ENCODE peak calls at places on chromosomes 7 and 10, in eight cellular contexts. One of them, this sample, is unnamed.

GRCh38 chr10:102230861-102231356 is 4.8 kb downstream of the ELOVL3 start:
- DNase-seq in AG09319: no peak
- DNase-seq in astrocyte of the spinal cord: peak; percentile 23
- DNase-seq in CD4-positive, alpha-beta T cell: peak; percentile 20
- DNase-seq in fibroblast of mammary gland: no peak
- DNase-seq in stomach: peak; percentile 53
- DNase-seq in spleen: peak; percentile 91
- DNase-seq in prostate gland: no peak
- DNase-seq in this sample: peak; percentile 45

GRCh38 chr10:45569471-45569870 is 103.1 kb downstream of the ZFAND4 start:
- DNase-seq in AG09319: no peak
- DNase-seq in astrocyte of the spinal cord: no peak
- DNase-seq in stomach: no peak
- DNase-seq in fibroblast of mammary gland: no peak
- DNase-seq in prostate gland: no peak
- DNase-seq in spleen: no peak
- DNase-seq in CD4-positive, alpha-beta T cell: no peak
- DNase-seq in this sample: no peak

GRCh38 chr10:99595770-99596465 is 24.3 kb downstream of the SLC25A28 start:
- DNase-seq in astrocyte of the spinal cord: no peak
- DNase-seq in CD4-positive, alpha-beta T cell: no peak
- DNase-seq in AG09319: no peak
- DNase-seq in fibroblast of mammary gland: no peak
- DNase-seq in spleen: no peak
- DNase-seq in stomach: no peak
- DNase-seq in prostate gland: no peak
- DNase-seq in this sample: no peak

GRCh38 chr7:100446040-100446439 is 9.7 kb upstream of the PPP1R35 start:
- DNase-seq in fibroblast of mammary gland: peak; percentile 61
- DNase-seq in AG09319: no peak
- DNase-seq in astrocyte of the spinal cord: no peak
- DNase-seq in spleen: no peak
- DNase-seq in CD4-positive, alpha-beta T cell: no peak
- DNase-seq in stomach: no peak
- DNase-seq in prostate gland: no peak
- DNase-seq in this sample: no peak

GRCh38 chr7:27608776-27609495 is 53.7 kb downstream of the HIBADH start:
- DNase-seq in spleen: no peak
- DNase-seq in CD4-positive, alpha-beta T cell: no peak
- DNase-seq in fibroblast of mammary gland: no peak
- DNase-seq in stomach: no peak
- DNase-seq in AG09319: no peak
- DNase-seq in astrocyte of the spinal cord: peak; percentile 13
- DNase-seq in prostate gland: no peak
- DNase-seq in this sample: no peak

GRCh38 chr7:134691820-134692705 is 45.4 kb downstream of the BPGM start:
- DNase-seq in CD4-positive, alpha-beta T cell: no peak
- DNase-seq in AG09319: peak; percentile 49
- DNase-seq in stomach: no peak
- DNase-seq in spleen: no peak
- DNase-seq in astrocyte of the spinal cord: peak; percentile 66
- DNase-seq in fibroblast of mammary gland: peak; percentile 54
- DNase-seq in prostate gland: no peak
- DNase-seq in this sample: no peak

GRCh38 chr7:35548291-35548690 is 146.6 kb downstream of the HERPUD2 start:
- DNase-seq in stomach: no peak
- DNase-seq in fibroblast of mammary gland: no peak
- DNase-seq in prostate gland: no peak
- DNase-seq in CD4-positive, alpha-beta T cell: no peak
- DNase-seq in astrocyte of the spinal cord: no peak
- DNase-seq in AG09319: no peak
- DNase-seq in spleen: no peak
- DNase-seq in this sample: no peak

GRCh38 chr10:105063796-105064195 is 422.7 kb downstream of the SORCS3 start:
- DNase-seq in fibroblast of mammary gland: peak; percentile 20
- DNase-seq in prostate gland: no peak
- DNase-seq in AG09319: no peak
- DNase-seq in stomach: peak; percentile 35
- DNase-seq in astrocyte of the spinal cord: peak; percentile 54
- DNase-seq in spleen: no peak
- DNase-seq in CD4-positive, alpha-beta T cell: no peak
- DNase-seq in this sample: no peak

GRCh38 chr7:6272481-6273323 is at the start of gene CYTH3:
- DNase-seq in CD4-positive, alpha-beta T cell: peak; percentile 39
- DNase-seq in AG09319: no peak
- DNase-seq in fibroblast of mammary gland: peak; percentile 64
- DNase-seq in astrocyte of the spinal cord: peak; percentile 70
- DNase-seq in spleen: peak; percentile 96
- DNase-seq in stomach: peak; percentile 87
- DNase-seq in prostate gland: peak; percentile 76
- DNase-seq in this sample: peak; percentile 88

GRCh38 chr10:3623746-3624145 is 161.3 kb downstream of the KLF6 start:
- DNase-seq in astrocyte of the spinal cord: peak; percentile 44
- DNase-seq in AG09319: peak; percentile 10
- DNase-seq in fibroblast of mammary gland: peak; percentile 14
- DNase-seq in spleen: no peak
- DNase-seq in stomach: no peak
- DNase-seq in prostate gland: no peak
- DNase-seq in CD4-positive, alpha-beta T cell: no peak
- DNase-seq in this sample: no peak

GRCh38 chr10:14617125-14617524 is 157.6 kb downstream of the FAM107B start:
- DNase-seq in stomach: no peak
- DNase-seq in prostate gland: no peak
- DNase-seq in astrocyte of the spinal cord: no peak
- DNase-seq in CD4-positive, alpha-beta T cell: no peak
- DNase-seq in AG09319: no peak
- DNase-seq in fibroblast of mammary gland: no peak
- DNase-seq in spleen: no peak
- DNase-seq in this sample: no peak

GRCh38 chr10:6980353-6980752 is 400.3 kb upstream of the PRKCQ start:
- DNase-seq in prostate gland: no peak
- DNase-seq in fibroblast of mammary gland: no peak
- DNase-seq in CD4-positive, alpha-beta T cell: no peak
- DNase-seq in astrocyte of the spinal cord: no peak
- DNase-seq in stomach: no peak
- DNase-seq in AG09319: no peak
- DNase-seq in spleen: no peak
- DNase-seq in this sample: no peak

GRCh38 chr7:48636391-48637015 is 287.8 kb upstream of the CDC14C start:
- DNase-seq in prostate gland: no peak
- DNase-seq in CD4-positive, alpha-beta T cell: no peak
- DNase-seq in AG09319: no peak
- DNase-seq in spleen: no peak
- DNase-seq in astrocyte of the spinal cord: peak; percentile 10
- DNase-seq in stomach: no peak
- DNase-seq in fibroblast of mammary gland: no peak
- DNase-seq in this sample: no peak

GRCh38 chr7:7221602-7222038 is 39.3 kb downstream of the C1GALT1 start:
- DNase-seq in fibroblast of mammary gland: peak; percentile 81
- DNase-seq in astrocyte of the spinal cord: peak; percentile 52
- DNase-seq in prostate gland: no peak
- DNase-seq in stomach: no peak
- DNase-seq in spleen: no peak
- DNase-seq in AG09319: peak; percentile 59
- DNase-seq in CD4-positive, alpha-beta T cell: no peak
- DNase-seq in this sample: no peak

GRCh38 chr10:19756919-19757318 is 59.3 kb upstream of the PLXDC2 start:
- DNase-seq in fibroblast of mammary gland: peak; percentile 22
- DNase-seq in AG09319: no peak
- DNase-seq in stomach: no peak
- DNase-seq in astrocyte of the spinal cord: no peak
- DNase-seq in CD4-positive, alpha-beta T cell: no peak
- DNase-seq in prostate gland: no peak
- DNase-seq in spleen: no peak
- DNase-seq in this sample: no peak

GRCh38 chr10:43196131-43196980 is 58.1 kb downstream of the CSGALNACT2 start:
- DNase-seq in spleen: peak; percentile 65
- DNase-seq in CD4-positive, alpha-beta T cell: no peak
- DNase-seq in astrocyte of the spinal cord: no peak
- DNase-seq in AG09319: no peak
- DNase-seq in stomach: no peak
- DNase-seq in fibroblast of mammary gland: no peak
- DNase-seq in prostate gland: no peak
- DNase-seq in this sample: no peak

GRCh38 chr10:78309536-78310237 is 276.0 kb downstream of the RPS24 start:
- DNase-seq in astrocyte of the spinal cord: no peak
- DNase-seq in prostate gland: peak; percentile 2
- DNase-seq in fibroblast of mammary gland: no peak
- DNase-seq in AG09319: no peak
- DNase-seq in CD4-positive, alpha-beta T cell: no peak
- DNase-seq in spleen: no peak
- DNase-seq in stomach: no peak
- DNase-seq in this sample: no peak

GRCh38 chr10:83536426-83536825 is 602.9 kb upstream of the GHITM start:
- DNase-seq in astrocyte of the spinal cord: peak; percentile 23
- DNase-seq in fibroblast of mammary gland: no peak
- DNase-seq in prostate gland: no peak
- DNase-seq in spleen: no peak
- DNase-seq in AG09319: no peak
- DNase-seq in CD4-positive, alpha-beta T cell: no peak
- DNase-seq in stomach: no peak
- DNase-seq in this sample: no peak

GRCh38 chr7:101984997-101985645 is 167.7 kb downstream of the CUX1 start:
- DNase-seq in stomach: no peak
- DNase-seq in fibroblast of mammary gland: no peak
- DNase-seq in spleen: no peak
- DNase-seq in prostate gland: no peak
- DNase-seq in CD4-positive, alpha-beta T cell: no peak
- DNase-seq in AG09319: no peak
- DNase-seq in astrocyte of the spinal cord: no peak
- DNase-seq in this sample: no peak

GRCh38 chr7:82339958-82340357 is 103.6 kb downstream of the CACNA2D1 start:
- DNase-seq in fibroblast of mammary gland: no peak
- DNase-seq in CD4-positive, alpha-beta T cell: no peak
- DNase-seq in astrocyte of the spinal cord: no peak
- DNase-seq in AG09319: no peak
- DNase-seq in spleen: no peak
- DNase-seq in prostate gland: no peak
- DNase-seq in stomach: no peak
- DNase-seq in this sample: no peak

GRCh38 chr7:114466911-114467310 is 52.3 kb downstream of the FOXP2 start:
- DNase-seq in fibroblast of mammary gland: no peak
- DNase-seq in spleen: no peak
- DNase-seq in stomach: no peak
- DNase-seq in prostate gland: no peak
- DNase-seq in CD4-positive, alpha-beta T cell: no peak
- DNase-seq in astrocyte of the spinal cord: peak; percentile 70
- DNase-seq in AG09319: no peak
- DNase-seq in this sample: no peak

GRCh38 chr7:137081694-137082093 is 213.2 kb downstream of the CHRM2 start:
- DNase-seq in spleen: no peak
- DNase-seq in prostate gland: no peak
- DNase-seq in CD4-positive, alpha-beta T cell: no peak
- DNase-seq in fibroblast of mammary gland: peak; percentile 95
- DNase-seq in AG09319: peak; percentile 97
- DNase-seq in astrocyte of the spinal cord: peak; percentile 91
- DNase-seq in stomach: peak; percentile 36
- DNase-seq in this sample: no peak

DNA sequence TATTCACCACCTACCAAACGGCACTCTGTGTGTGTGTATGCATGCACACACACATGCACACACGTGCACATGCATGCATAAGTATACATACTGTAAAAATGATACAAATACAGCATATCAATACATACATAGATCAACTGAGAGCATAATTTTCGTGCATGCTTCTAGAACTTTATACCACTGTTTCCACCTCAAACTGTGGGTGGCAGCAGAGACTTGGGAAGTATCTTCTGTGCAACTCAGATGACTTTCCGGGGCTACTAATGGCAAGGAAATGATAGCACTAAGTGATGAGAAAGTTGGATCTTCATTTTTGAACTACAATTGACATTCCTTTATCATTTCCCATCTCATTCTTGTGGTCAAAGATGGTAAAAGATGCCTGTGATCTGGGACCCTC is 570.7 kb downstream of the REEP3 start:
- DNase-seq in fibroblast of mammary gland: no peak
- DNase-seq in CD4-positive, alpha-beta T cell: no peak
- DNase-seq in astrocyte of the spinal cord: no peak
- DNase-seq in stomach: no peak
- DNase-seq in prostate gland: no peak
- DNase-seq in AG09319: no peak
- DNase-seq in spleen: no peak
- DNase-seq in this sample: no peak
- TF ChIP-seq CTCF in fibroblast of mammary gland: peak; percentile 6
- TF ChIP-seq CTCF in CD4-positive, alpha-beta T cell: no peak
- TF ChIP-seq CTCF in astrocyte of the spinal cord: peak; percentile 11
- TF ChIP-seq CTCF in stomach: no peak
- TF ChIP-seq CTCF in prostate gland: no peak
- TF ChIP-seq CTCF in AG09319: no peak
- TF ChIP-seq CTCF in spleen: no peak
- TF ChIP-seq CTCF in this sample: no peak

DNA sequence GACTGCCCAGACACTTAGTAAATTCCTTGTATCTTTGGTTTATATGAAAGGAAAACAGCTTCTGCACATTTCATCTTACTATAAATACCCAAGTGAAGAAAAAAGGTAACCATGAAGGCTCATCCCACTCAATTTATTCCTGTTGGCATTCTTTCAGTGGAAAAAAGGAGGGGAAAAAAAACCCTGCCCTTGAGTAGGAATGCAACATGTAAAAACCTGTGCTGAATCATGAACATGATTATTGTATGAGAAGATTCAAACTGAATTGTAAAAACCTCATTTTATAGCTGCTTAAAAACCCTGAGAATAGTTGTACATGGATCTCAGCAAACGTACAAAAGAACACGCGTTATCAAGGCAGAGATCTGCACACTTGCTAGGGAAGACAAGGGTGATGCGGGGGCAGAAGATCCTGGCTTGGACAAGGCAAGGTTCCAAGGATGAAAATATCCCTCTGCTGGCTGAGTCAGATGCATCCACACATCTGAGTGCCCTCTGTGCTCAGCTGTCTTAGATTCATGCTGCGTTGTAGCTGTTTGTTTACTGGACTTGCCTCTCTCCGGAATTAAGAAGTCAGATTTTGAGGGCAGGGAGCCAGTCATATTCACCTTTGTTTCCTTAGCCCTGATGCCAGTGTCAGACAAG is 658.2 kb downstream of the PARD3 start:
- DNase-seq in prostate gland: peak; percentile 24
- DNase-seq in stomach: no peak
- DNase-seq in CD4-positive, alpha-beta T cell: no peak
- DNase-seq in spleen: no peak
- DNase-seq in AG09319: no peak
- DNase-seq in astrocyte of the spinal cord: peak; percentile 30
- DNase-seq in fibroblast of mammary gland: peak; percentile 94
- DNase-seq in this sample: no peak
- TF ChIP-seq CTCF in prostate gland: no peak
- TF ChIP-seq CTCF in stomach: no peak
- TF ChIP-seq CTCF in CD4-positive, alpha-beta T cell: no peak
- TF ChIP-seq CTCF in spleen: no peak
- TF ChIP-seq CTCF in AG09319: peak; percentile 31
- TF ChIP-seq CTCF in astrocyte of the spinal cord: peak; percentile 22
- TF ChIP-seq CTCF in fibroblast of mammary gland: peak; percentile 45
- TF ChIP-seq CTCF in this sample: no peak

GRCh38 chr7:29946428-29947186 is 43.0 kb downstream of the SCRN1 start:
- DNase-seq in spleen: no peak
- DNase-seq in CD4-positive, alpha-beta T cell: no peak
- DNase-seq in prostate gland: no peak
- DNase-seq in stomach: peak; percentile 60
- DNase-seq in AG09319: no peak
- DNase-seq in fibroblast of mammary gland: peak; percentile 46
- DNase-seq in astrocyte of the spinal cord: peak; percentile 10
- DNase-seq in this sample: no peak
- TF ChIP-seq CTCF in spleen: peak; percentile 13
- TF ChIP-seq CTCF in CD4-positive, alpha-beta T cell: no peak
- TF ChIP-seq CTCF in prostate gland: peak; percentile 13
- TF ChIP-seq CTCF in stomach: peak; percentile 21
- TF ChIP-seq CTCF in AG09319: peak; percentile 36
- TF ChIP-seq CTCF in fibroblast of mammary gland: peak; percentile 39
- TF ChIP-seq CTCF in astrocyte of the spinal cord: peak; percentile 36
- TF ChIP-seq CTCF in this sample: no peak

GRCh38 chr10:86592413-86592812 is 61.9 kb upstream of the OPN4 start:
- DNase-seq in CD4-positive, alpha-beta T cell: no peak
- DNase-seq in astrocyte of the spinal cord: no peak
- DNase-seq in prostate gland: no peak
- DNase-seq in fibroblast of mammary gland: no peak
- DNase-seq in stomach: peak; percentile 55
- DNase-seq in spleen: no peak
- DNase-seq in AG09319: no peak
- DNase-seq in this sample: no peak
- TF ChIP-seq CTCF in CD4-positive, alpha-beta T cell: no peak
- TF ChIP-seq CTCF in astrocyte of the spinal cord: no peak
- TF ChIP-seq CTCF in prostate gland: no peak
- TF ChIP-seq CTCF in fibroblast of mammary gland: no peak
- TF ChIP-seq CTCF in stomach: peak; percentile 9
- TF ChIP-seq CTCF in spleen: no peak
- TF ChIP-seq CTCF in AG09319: no peak
- TF ChIP-seq CTCF in this sample: no peak

This sample was measured in natural killer cell.